ENCODE peak calls at places on chromosome 9, in five cellular contexts. Z, U, D, N and Q are unnamed samples.
A peak's percentile ranks its signal among the peaks of the same experiment; 100 is the strongest.

GRCh38 chr9:134326754-134327526 is 685 bp downstream of the RXRA start:
- DNase-seq in Z (no peak), U (peak; percentile 31), D (peak; percentile 60), N (peak; percentile 45), Q (no peak)

GRCh38 chr9:4066682-4067081 is 233.2 kb downstream of the GLIS3 start:
- DNase-seq in Z (no peak), U (no peak), D (no peak), N (no peak), Q (no peak)

GRCh38 chr9:87263291-87263690 is 234.4 kb upstream of the DAPK1 start:
- DNase-seq in Z (no peak), U (no peak), D (peak; percentile 7), N (no peak), Q (no peak)

GRCh38 chr9:27665121-27665520 is 91.8 kb upstream of the C9orf72 start:
- DNase-seq in Z (no peak), U (no peak), D (no peak), N (no peak), Q (no peak)

GRCh38 chr9:69471433-69471832 is 146.4 kb downstream of the ENTREP1 start:
- DNase-seq in Z (no peak), U (peak; percentile 45), D (no peak), N (no peak), Q (no peak)

GRCh38 chr9:73565833-73566465 is 414.3 kb downstream of the ANXA1 start:
- DNase-seq in Z (peak; percentile 69), U (no peak), D (no peak), N (no peak), Q (no peak)

GRCh38 chr9:108012886-108013665 is 523.5 kb upstream of the KLF4 start:
- DNase-seq in Z (no peak), U (no peak), D (no peak), N (no peak), Q (no peak)

GRCh38 chr9:128420651-128421473 is at the start of gene CERCAM:
- DNase-seq in Z (peak; percentile 87), U (peak; percentile 25), D (peak; percentile 72), N (peak; percentile 67), Q (peak; percentile 92)

GRCh38 chr9:76687861-76688374 is 76.3 kb upstream of the PCA3 start:
- DNase-seq in Z (no peak), U (peak; percentile 69), D (no peak), N (no peak), Q (no peak)

GRCh38 chr9:75382126-75382525 is 293.8 kb downstream of the OSTF1 start:
- DNase-seq in Z (no peak), U (no peak), D (no peak), N (no peak), Q (no peak)

GRCh38 chr9:79687131-79687447 is 115.3 kb downstream of the TLE4 start:
- DNase-seq in Z (no peak), U (no peak), D (no peak), N (no peak), Q (no peak)

GRCh38 chr9:19122490-19123042 is 4.7 kb downstream of the PLIN2 start:
- DNase-seq in Z (no peak), U (no peak), D (no peak), N (no peak), Q (no peak)
- TF ChIP-seq CTCF in Z (no peak), U (no peak), D (no peak), N (no peak), Q (no peak)

GRCh38 chr9:120612218-120612617 is 32.3 kb upstream of the CDK5RAP2 start:
- DNase-seq in Z (no peak), U (peak; percentile 4), D (no peak), N (no peak), Q (no peak)
- TF ChIP-seq CTCF in Z (peak; percentile 57), U (peak; percentile 26), D (peak; percentile 73), N (no peak), Q (no peak)

DNA sequence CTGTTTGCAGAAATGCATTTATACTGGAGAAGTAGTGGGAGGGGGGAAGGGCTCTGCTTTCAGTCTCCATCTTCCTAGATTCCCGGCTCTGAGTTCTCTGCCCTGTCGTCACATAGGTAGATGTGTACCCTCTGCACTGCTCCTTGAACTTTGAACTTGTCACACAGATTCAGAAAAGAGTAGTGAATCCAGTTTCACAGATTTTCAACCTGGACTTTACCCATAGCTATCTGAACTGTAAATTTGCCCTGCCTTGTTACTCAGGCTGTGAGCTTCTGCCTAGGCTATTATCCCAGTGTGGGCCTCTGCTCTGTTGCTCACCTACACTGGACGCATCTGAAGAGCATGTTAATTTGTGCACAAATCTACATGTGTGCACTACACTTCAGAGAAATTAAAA is 12.8 kb upstream of the C9orf152 start:
- DNase-seq in Z (no peak), U (no peak), D (no peak), N (no peak), Q (no peak)
- TF ChIP-seq CTCF in Z (no peak), U (no peak), D (no peak), N (no peak), Q (no peak)

GRCh38 chr9:112747094-112747493 is 3.5 kb upstream of the SNX30 start:
- DNase-seq in Z (no peak), U (no peak), D (no peak), N (no peak), Q (no peak)

GRCh38 chr9:112748041-112748440 is 2.5 kb upstream of the SNX30 start:
- DNase-seq in Z (no peak), U (no peak), D (no peak), N (no peak), Q (no peak)

GRCh38 chr9:112744177-112744576 is 6.4 kb upstream of the SNX30 start:
- DNase-seq in Z (no peak), U (no peak), D (no peak), N (no peak), Q (no peak)

DNA sequence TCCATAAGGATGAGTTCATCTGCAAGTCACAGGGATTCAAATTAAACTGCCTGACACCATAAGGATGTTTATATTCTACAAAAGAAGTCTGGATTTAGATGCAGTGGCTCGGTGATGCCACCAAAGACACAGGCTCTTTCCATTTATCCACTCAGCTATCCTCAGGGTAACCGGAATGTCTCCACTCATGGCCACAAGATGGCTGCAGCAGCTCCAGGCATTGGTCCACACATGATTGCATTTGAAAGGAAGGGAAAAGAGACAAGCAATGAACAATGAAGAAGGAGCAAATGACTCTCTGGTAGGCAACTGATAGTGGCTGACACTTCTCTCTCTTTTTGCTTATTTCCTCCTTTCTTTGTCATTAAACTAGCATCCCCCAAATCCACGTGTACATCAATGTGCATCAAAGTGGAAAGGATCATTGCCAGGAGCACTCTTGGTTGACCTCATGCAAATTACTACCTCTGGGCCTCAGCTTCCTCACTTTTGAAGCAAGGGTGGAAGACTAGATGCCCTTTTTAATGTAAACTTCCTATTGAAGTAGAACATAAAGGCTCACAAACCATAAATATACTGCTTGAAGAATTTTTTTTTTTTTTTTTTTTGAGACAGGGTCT is 7.2 kb upstream of the SNX30 start:
- DNase-seq in Z (no peak), U (no peak), D (no peak), N (no peak), Q (no peak)
- TF ChIP-seq CTCF in Z (peak; percentile 35), U (peak; percentile 28), D (no peak), N (no peak), Q (no peak)